ENCODE peak calls at places on chromosomes 2 and 18, in eight cellular contexts. R is neural crest cell, Q is tibial artery, O is progenitor cell of endocrine pancreas, E is foreskin fibroblast, N is AG09309, F is GM06990, L is coronary artery. Y is an unnamed sample.

GRCh38 chr2:164890533-164890932 is 48.9 kb upstream of the COBLL1 start:
- DNase-seq in F (no peak), R (no peak), E (no peak), L (no peak), N (no peak), Q (no peak), O (no peak), Y (no peak)

GRCh38 chr2:96874099-96874831 is 4.4 kb upstream of the SEMA4C start:
- DNase-seq in N (no peak), L (no peak), Q (no peak), O (no peak), F (peak; percentile 76), E (no peak), R (no peak), Y (peak; percentile 60)

GRCh38 chr2:177165103-177165583 is 47.5 kb upstream of the HNRNPA3 start:
- DNase-seq in R (peak; percentile 14), Q (peak; percentile 77), N (no peak), L (no peak), O (no peak), F (no peak), E (no peak), Y (no peak)

GRCh38 chr2:12412898-12413305 is 303.8 kb upstream of the TRIB2 start:
- DNase-seq in F (peak; percentile 56), O (no peak), Q (no peak), E (no peak), N (no peak), L (no peak), R (no peak), Y (no peak)

GRCh38 chr2:52597361-52597760 is 1170.2 kb upstream of the CHAC2 start:
- DNase-seq in N (no peak), E (no peak), O (no peak), R (no peak), Q (no peak), L (no peak), F (no peak), Y (no peak)

GRCh38 chr2:10499911-10500521 is 51.9 kb upstream of the ODC1 start:
- DNase-seq in R (no peak), L (peak; percentile 64), Q (peak; percentile 33), E (no peak), N (no peak), F (no peak), O (no peak), Y (no peak)

GRCh38 chr2:32068-32467 is 14.2 kb downstream of the FAM110C start:
- DNase-seq in E (no peak), L (no peak), F (no peak), R (no peak), O (no peak), Q (no peak), N (no peak), Y (no peak)

GRCh38 chr18:62663731-62664336 is 51.5 kb upstream of the PHLPP1 start:
- DNase-seq in L (no peak), R (no peak), Q (no peak), O (no peak), N (peak; percentile 21), E (peak; percentile 47), F (peak; percentile 45), Y (no peak)

GRCh38 chr2:70931376-70932000 is 4.2 kb upstream of the ATP6V1B1 start:
- DNase-seq in F (no peak), Q (peak; percentile 21), R (no peak), O (no peak), L (no peak), N (no peak), E (no peak), Y (no peak)

GRCh38 chr2:99035920-99036319 is 99.9 kb upstream of the CRACDL start:
- DNase-seq in F (no peak), L (no peak), R (no peak), E (no peak), Q (no peak), N (no peak), O (no peak), Y (no peak)

GRCh38 chr2:211157856-211158463 is 601.6 kb downstream of the CPS1 start:
- DNase-seq in L (no peak), Q (peak; percentile 80), E (peak; percentile 2), F (peak; percentile 3), N (peak; percentile 7), R (peak; percentile 75), O (peak; percentile 42), Y (peak; percentile 25)

GRCh38 chr2:98348066-98348561 is 1.9 kb downstream of the CNGA3 start:
- DNase-seq in L (no peak), O (no peak), R (peak; percentile 36), E (no peak), F (no peak), N (no peak), Q (no peak), Y (no peak)

GRCh38 chr2:174334781-174335604 is at the start of gene SP9:
- DNase-seq in R (peak; percentile 63), O (peak; percentile 30), N (peak; percentile 74), E (peak; percentile 38), F (peak; percentile 48), Q (no peak), L (no peak), Y (no peak)

GRCh38 chr2:27100036-27100435 is 13.5 kb downstream of the KHK start:
- DNase-seq in O (no peak), R (no peak), F (no peak), E (no peak), L (no peak), N (no peak), Q (no peak), Y (no peak)

GRCh38 chr2:213119061-213119809 is 32.2 kb downstream of the IKZF2 start:
- DNase-seq in N (peak; percentile 55), R (no peak), O (no peak), F (peak; percentile 43), E (peak; percentile 70), Q (no peak), L (no peak), Y (no peak)

GRCh38 chr2:239216614-239217273 is 184.1 kb downstream of the HDAC4 start:
- DNase-seq in F (peak; percentile 41), L (no peak), R (no peak), Q (no peak), E (no peak), N (no peak), O (no peak), Y (no peak)

GRCh38 chr2:222039821-222040220 is 259.0 kb downstream of the PAX3 start:
- DNase-seq in N (no peak), L (no peak), F (no peak), E (no peak), Q (no peak), O (no peak), R (no peak), Y (no peak)

GRCh38 chr2:222034058-222034457 is 264.7 kb downstream of the PAX3 start:
- DNase-seq in Q (no peak), F (no peak), N (no peak), E (no peak), R (no peak), O (no peak), L (no peak), Y (no peak)

GRCh38 chr2:222037211-222037610 is 261.6 kb downstream of the PAX3 start:
- DNase-seq in N (no peak), E (no peak), O (no peak), Q (no peak), R (no peak), L (no peak), F (no peak), Y (no peak)

GRCh38 chr2:222040333-222040732 is 258.5 kb downstream of the PAX3 start:
- DNase-seq in L (no peak), N (no peak), O (no peak), R (no peak), Q (no peak), E (no peak), F (no peak), Y (no peak)

GRCh38 chr2:222038086-222038802 is 260.6 kb downstream of the PAX3 start:
- DNase-seq in O (no peak), F (no peak), L (no peak), Q (no peak), N (no peak), E (no peak), R (no peak), Y (no peak)
- TF ChIP-seq CTCF in O (peak; percentile 56), F (peak; percentile 31), L (no peak), Q (no peak), N (peak; percentile 7), E (peak; percentile 41), R (peak; percentile 76), Y (no peak)

DNA sequence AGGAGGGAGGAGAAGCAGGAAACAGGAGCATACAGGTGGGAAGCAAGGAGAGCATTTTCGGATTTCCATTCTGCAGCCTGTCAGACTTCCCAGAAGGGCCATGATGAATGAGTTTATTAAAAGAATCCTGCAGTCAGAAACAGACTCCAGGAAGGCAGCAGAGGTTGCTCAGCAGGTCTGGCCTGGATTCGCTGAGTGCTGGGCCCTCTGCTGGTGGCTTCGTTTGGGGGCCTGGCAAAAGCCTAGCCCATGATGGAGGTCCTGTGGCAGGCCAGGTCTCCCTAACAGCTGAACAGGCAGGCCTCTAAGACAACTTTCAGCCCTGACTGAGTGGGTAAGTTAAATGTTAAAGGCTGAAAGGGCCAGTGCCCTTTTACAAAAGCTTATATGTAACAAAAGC is 108.2 kb upstream of the CAPN13 start:
- DNase-seq in Q (no peak), N (no peak), F (no peak), E (no peak), R (peak; percentile 11), L (no peak), O (peak; percentile 54), Y (no peak)
- TF ChIP-seq CTCF in Q (no peak), N (peak; percentile 38), F (peak; percentile 50), E (peak; percentile 27), R (peak; percentile 60), L (no peak), O (peak; percentile 69), Y (no peak)

DNA sequence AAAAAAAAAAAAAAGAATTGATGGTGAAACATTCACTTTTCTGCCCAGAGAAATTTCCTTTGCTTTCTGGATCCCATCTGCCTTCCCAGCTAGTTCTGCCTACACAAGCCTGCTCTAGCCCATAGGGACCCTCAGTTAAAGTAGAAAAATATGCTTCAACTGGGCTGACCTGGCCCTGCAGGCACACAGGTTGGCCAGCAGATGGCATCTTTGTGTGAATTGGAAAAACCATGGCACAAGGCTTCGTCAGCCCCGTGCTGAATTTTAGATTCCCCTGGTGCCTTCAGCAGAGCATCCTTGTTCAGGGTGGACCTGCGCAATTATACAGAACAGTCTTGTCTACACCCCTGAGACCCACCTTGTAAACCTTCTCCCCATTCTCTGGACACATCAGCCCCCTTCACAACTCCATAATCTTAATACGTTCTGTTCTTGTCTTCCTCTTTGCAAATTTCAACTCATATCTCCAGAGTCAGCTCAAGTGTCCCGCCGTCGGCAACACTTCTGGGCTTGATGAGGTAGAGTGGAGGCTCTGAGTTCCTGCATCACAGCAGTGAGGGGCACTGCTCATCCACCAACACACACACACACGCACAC is 114.5 kb downstream of the INSIG2 start:
- DNase-seq in N (peak; percentile 25), Q (no peak), R (peak; percentile 65), E (peak; percentile 28), O (peak; percentile 52), L (no peak), F (no peak), Y (peak; percentile 19)
- TF ChIP-seq CTCF in N (peak; percentile 90), Q (peak; percentile 60), R (peak; percentile 86), E (peak; percentile 88), O (peak; percentile 84), L (peak; percentile 60), F (peak; percentile 92), Y (peak; percentile 72)

DNA sequence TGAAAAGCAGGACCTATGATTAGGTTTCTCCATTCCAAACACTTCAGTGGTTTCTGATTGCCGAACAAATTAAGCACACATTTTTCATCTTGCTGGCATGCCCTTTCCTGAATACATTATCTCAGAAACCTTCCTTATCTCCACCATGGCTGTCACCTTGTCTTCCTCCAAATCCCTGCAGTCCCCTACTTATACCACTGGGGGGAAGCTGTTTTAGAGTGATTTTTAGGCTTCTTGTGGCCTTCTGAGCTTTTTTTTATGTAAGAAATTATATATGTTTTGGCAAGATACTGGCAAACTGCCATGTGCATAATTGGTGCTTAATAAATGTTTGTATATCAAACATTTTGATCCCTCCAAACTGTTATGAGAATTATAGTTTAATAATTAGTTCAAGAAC is 229.2 kb downstream of the MYT1L start:
- DNase-seq in N (no peak), Q (no peak), R (no peak), F (no peak), L (no peak), O (no peak), E (no peak), Y (no peak)
- TF ChIP-seq CTCF in N (peak; percentile 7), Q (no peak), R (peak; percentile 59), F (no peak), L (no peak), O (peak; percentile 52), E (no peak), Y (no peak)

Y was measured in activated B cell treated with CpG ODN at 0.5 μM for 24 hours.